ENCODE peak calls at places on chromosomes 11 and 22, in six cellular contexts. K is hippocampal formation; T is stimulated activated naive CD4-positive, alpha-beta T cell; S is stimulated activated CD8-positive, alpha-beta memory T cell treated with anti-CD3 and anti-CD28 coated beads, Interleukin-15, amount 100 ng/mL, for 24 hours; O is GM12892; F is NCI-H1436 treated with DMSO at 0.1 percent for 48 hours. J is an unnamed sample.

GRCh38 chr11:19905280-19905853 is 192.7 kb downstream of the NAV2 start:
- DNase-seq in K (peak), T (no peak), S (no peak), O (no peak), F (no peak), J (no peak)

GRCh38 chr11:86708671-86709070 is 36.3 kb upstream of the ME3 start:
- DNase-seq in K (no peak), T (no peak), S (no peak), O (no peak), F (no peak), J (no peak)

GRCh38 chr11:17352925-17353227 is 1.3 kb downstream of the NCR3LG1 start:
- DNase-seq in K (no peak), T (peak), S (no peak), O (peak), F (no peak), J (no peak)

GRCh38 chr11:103944251-103944944 is 92.0 kb upstream of the DDI1 start:
- DNase-seq in K (no peak), T (no peak), S (no peak), O (no peak), F (no peak), J (no peak)

GRCh38 chr22:45259754-45260394 is 19.2 kb upstream of the KIAA0930 start:
- DNase-seq in K (no peak), T (no peak), S (no peak), O (no peak), F (no peak), J (no peak)

GRCh38 chr11:46635557-46636139 is 18.3 kb downstream of the ATG13 start:
- DNase-seq in K (no peak), T (no peak), S (no peak), O (no peak), F (no peak), J (no peak)

GRCh38 chr11:119000906-119001305 is 3.0 kb downstream of the CENATAC start:
- DNase-seq in K (no peak), T (no peak), S (no peak), O (no peak), F (no peak), J (no peak)

GRCh38 chr11:67303989-67304411 is 670 bp downstream of the SSH3 start:
- DNase-seq in K (no peak), T (no peak), S (no peak), O (no peak), F (no peak), J (no peak)

GRCh38 chr22:16968218-16968595 is 39.8 kb downstream of the GAB4 start:
- DNase-seq in K (no peak), T (no peak), S (no peak), O (no peak), F (no peak), J (no peak)

GRCh38 chr11:110093407-110094297 is 460 bp downstream of the ZC3H12C start:
- DNase-seq in K (peak), T (no peak), S (no peak), O (peak), F (no peak), J (peak)

GRCh38 chr11:3933165-3933628 is 77.7 kb downstream of the STIM1 start:
- DNase-seq in K (no peak), T (no peak), S (no peak), O (no peak), F (no peak), J (no peak)

GRCh38 chr22:33116846-33117547 is 58.8 kb upstream of the SYN3 start:
- DNase-seq in K (no peak), T (no peak), S (no peak), O (no peak), F (no peak), J (no peak)

GRCh38 chr11:9691865-9692264 is 28.0 kb downstream of the SWAP70 start:
- DNase-seq in K (no peak), T (no peak), S (no peak), O (no peak), F (no peak), J (no peak)

GRCh38 chr22:38016182-38017078 is 32.1 kb upstream of the SOX10 start:
- DNase-seq in K (peak), T (no peak), S (no peak), O (no peak), F (no peak), J (no peak)

GRCh38 chr11:119785131-119785530 is 56.1 kb upstream of the NECTIN1 start:
- DNase-seq in K (no peak), T (no peak), S (no peak), O (no peak), F (no peak), J (no peak)

GRCh38 chr11:34278175-34278574 is 79.6 kb downstream of the ABTB2 start:
- DNase-seq in K (no peak), T (no peak), S (no peak), O (no peak), F (no peak), J (no peak)

GRCh38 chr11:67300756-67301312 is 2.5 kb upstream of the SSH3 start:
- DNase-seq in K (no peak), T (no peak), S (no peak), O (no peak), F (no peak), J (no peak)